ENCODE peak calls at places on chromosomes 11 and 22, in nine cellular contexts. One of them, this sample, is unnamed.
A peak's percentile ranks its signal among the peaks of the same experiment; 100 is the strongest.

GRCh38 chr11:24575392-24575791 is 78.5 kb downstream of the LUZP2 start:
- DNase-seq in fibroblast of pulmonary artery: peak; percentile 83
- DNase-seq in body of pancreas: no peak
- DNase-seq in mucosa of gallbladder: no peak
- DNase-seq in cerebellar cortex: no peak
- DNase-seq in EL: peak; percentile 60
- DNase-seq in cardiac muscle cell: peak; percentile 55
- DNase-seq in CD14-positive monocyte: no peak
- DNase-seq in AML-193: no peak
- DNase-seq in this sample: peak; percentile 88

GRCh38 chr11:79414644-79415317 is 26.0 kb downstream of the TENM4 start:
- DNase-seq in EL: peak; percentile 84
- DNase-seq in mucosa of gallbladder: no peak
- DNase-seq in body of pancreas: no peak
- DNase-seq in CD14-positive monocyte: no peak
- DNase-seq in AML-193: no peak
- DNase-seq in fibroblast of pulmonary artery: peak; percentile 69
- DNase-seq in cardiac muscle cell: peak; percentile 79
- DNase-seq in cerebellar cortex: no peak
- DNase-seq in this sample: no peak

GRCh38 chr22:50271519-50271970 is 1.4 kb upstream of the MAPK11 start:
- DNase-seq in body of pancreas: peak; percentile 53
- DNase-seq in cardiac muscle cell: peak; percentile 78
- DNase-seq in EL: peak; percentile 64
- DNase-seq in CD14-positive monocyte: no peak
- DNase-seq in fibroblast of pulmonary artery: peak; percentile 59
- DNase-seq in mucosa of gallbladder: peak; percentile 66
- DNase-seq in cerebellar cortex: peak; percentile 65
- DNase-seq in AML-193: no peak
- DNase-seq in this sample: peak; percentile 47

GRCh38 chr11:65574963-65575567 is 788 bp upstream of the EHBP1L1 start:
- DNase-seq in fibroblast of pulmonary artery: no peak
- DNase-seq in cerebellar cortex: peak; percentile 87
- DNase-seq in body of pancreas: peak; percentile 62
- DNase-seq in AML-193: no peak
- DNase-seq in CD14-positive monocyte: no peak
- DNase-seq in EL: no peak
- DNase-seq in mucosa of gallbladder: no peak
- DNase-seq in cardiac muscle cell: no peak
- DNase-seq in this sample: peak; percentile 46

GRCh38 chr11:3995949-3996554 is 98.5 kb upstream of the RRM1 start:
- DNase-seq in mucosa of gallbladder: no peak
- DNase-seq in body of pancreas: no peak
- DNase-seq in EL: peak; percentile 78
- DNase-seq in cerebellar cortex: no peak
- DNase-seq in cardiac muscle cell: peak; percentile 48
- DNase-seq in fibroblast of pulmonary artery: peak; percentile 62
- DNase-seq in CD14-positive monocyte: no peak
- DNase-seq in AML-193: no peak
- DNase-seq in this sample: peak; percentile 82

GRCh38 chr11:31987118-31988005 is 103.5 kb upstream of the RCN1 start:
- DNase-seq in cerebellar cortex: no peak
- DNase-seq in EL: no peak
- DNase-seq in body of pancreas: no peak
- DNase-seq in mucosa of gallbladder: no peak
- DNase-seq in cardiac muscle cell: no peak
- DNase-seq in CD14-positive monocyte: no peak
- DNase-seq in AML-193: no peak
- DNase-seq in fibroblast of pulmonary artery: no peak
- DNase-seq in this sample: no peak

GRCh38 chr11:17722000-17722643 is 2.8 kb downstream of the MYOD1 start:
- DNase-seq in cerebellar cortex: peak; percentile 55
- DNase-seq in body of pancreas: no peak
- DNase-seq in mucosa of gallbladder: no peak
- DNase-seq in cardiac muscle cell: peak; percentile 30
- DNase-seq in fibroblast of pulmonary artery: peak; percentile 21
- DNase-seq in CD14-positive monocyte: no peak
- DNase-seq in AML-193: no peak
- DNase-seq in EL: peak; percentile 50
- DNase-seq in this sample: no peak

GRCh38 chr11:117730256-117730800 is 66.7 kb downstream of the DSCAML1 start:
- DNase-seq in CD14-positive monocyte: no peak
- DNase-seq in body of pancreas: no peak
- DNase-seq in mucosa of gallbladder: no peak
- DNase-seq in cardiac muscle cell: no peak
- DNase-seq in cerebellar cortex: no peak
- DNase-seq in fibroblast of pulmonary artery: no peak
- DNase-seq in EL: no peak
- DNase-seq in AML-193: no peak
- DNase-seq in this sample: no peak

GRCh38 chr11:69654001-69654659 is 13.2 kb downstream of the CCND1 start:
- DNase-seq in EL: no peak
- DNase-seq in fibroblast of pulmonary artery: no peak
- DNase-seq in CD14-positive monocyte: no peak
- DNase-seq in mucosa of gallbladder: no peak
- DNase-seq in cardiac muscle cell: no peak
- DNase-seq in AML-193: no peak
- DNase-seq in cerebellar cortex: no peak
- DNase-seq in body of pancreas: no peak
- DNase-seq in this sample: no peak

GRCh38 chr11:8709002-8709672 is 26.5 kb downstream of the RPL27A start:
- DNase-seq in CD14-positive monocyte: no peak
- DNase-seq in cerebellar cortex: no peak
- DNase-seq in EL: peak; percentile 50
- DNase-seq in AML-193: no peak
- DNase-seq in mucosa of gallbladder: peak; percentile 75
- DNase-seq in cardiac muscle cell: peak; percentile 96
- DNase-seq in fibroblast of pulmonary artery: peak; percentile 84
- DNase-seq in body of pancreas: peak; percentile 54
- DNase-seq in this sample: no peak

GRCh38 chr22:44740307-44740706 is 12.1 kb upstream of the ARHGAP8 start:
- DNase-seq in fibroblast of pulmonary artery: no peak
- DNase-seq in CD14-positive monocyte: no peak
- DNase-seq in EL: no peak
- DNase-seq in body of pancreas: no peak
- DNase-seq in mucosa of gallbladder: no peak
- DNase-seq in AML-193: no peak
- DNase-seq in cardiac muscle cell: no peak
- DNase-seq in cerebellar cortex: no peak
- DNase-seq in this sample: no peak

GRCh38 chr22:32991353-32992115 is 66.6 kb downstream of the SYN3 start:
- DNase-seq in AML-193: no peak
- DNase-seq in CD14-positive monocyte: no peak
- DNase-seq in body of pancreas: no peak
- DNase-seq in fibroblast of pulmonary artery: peak; percentile 10
- DNase-seq in mucosa of gallbladder: no peak
- DNase-seq in cardiac muscle cell: peak; percentile 12
- DNase-seq in cerebellar cortex: peak; percentile 3
- DNase-seq in EL: peak; percentile 25
- DNase-seq in this sample: no peak

GRCh38 chr22:36026741-36027140 is 1.9 kb downstream of the RBFOX2 start:
- DNase-seq in cardiac muscle cell: peak; percentile 59
- DNase-seq in AML-193: no peak
- DNase-seq in mucosa of gallbladder: no peak
- DNase-seq in cerebellar cortex: peak; percentile 36
- DNase-seq in fibroblast of pulmonary artery: peak; percentile 57
- DNase-seq in body of pancreas: no peak
- DNase-seq in EL: peak; percentile 61
- DNase-seq in CD14-positive monocyte: no peak
- DNase-seq in this sample: peak; percentile 49

GRCh38 chr11:125348704-125349635 is 147.1 kb downstream of the FEZ1 start:
- DNase-seq in body of pancreas: peak; percentile 53
- DNase-seq in mucosa of gallbladder: peak; percentile 34
- DNase-seq in CD14-positive monocyte: no peak
- DNase-seq in fibroblast of pulmonary artery: peak; percentile 35
- DNase-seq in EL: peak; percentile 36
- DNase-seq in AML-193: no peak
- DNase-seq in cerebellar cortex: peak; percentile 71
- DNase-seq in cardiac muscle cell: peak; percentile 51
- DNase-seq in this sample: peak; percentile 39

GRCh38 chr22:21070690-21071615 is 25.2 kb downstream of the LRRC74B start:
- DNase-seq in fibroblast of pulmonary artery: no peak
- DNase-seq in cardiac muscle cell: no peak
- DNase-seq in EL: no peak
- DNase-seq in AML-193: no peak
- DNase-seq in CD14-positive monocyte: no peak
- DNase-seq in mucosa of gallbladder: no peak
- DNase-seq in body of pancreas: no peak
- DNase-seq in cerebellar cortex: no peak
- DNase-seq in this sample: no peak

GRCh38 chr22:24516301-24516737 is 21.2 kb downstream of the UPB1 start:
- DNase-seq in EL: peak; percentile 92
- DNase-seq in AML-193: no peak
- DNase-seq in CD14-positive monocyte: peak; percentile 64
- DNase-seq in body of pancreas: no peak
- DNase-seq in cerebellar cortex: no peak
- DNase-seq in fibroblast of pulmonary artery: peak; percentile 91
- DNase-seq in cardiac muscle cell: peak; percentile 92
- DNase-seq in mucosa of gallbladder: no peak
- DNase-seq in this sample: no peak

GRCh38 chr11:132024587-132025295 is 654.3 kb downstream of the NTM start:
- DNase-seq in EL: peak; percentile 88
- DNase-seq in mucosa of gallbladder: no peak
- DNase-seq in cerebellar cortex: no peak
- DNase-seq in cardiac muscle cell: peak; percentile 34
- DNase-seq in AML-193: no peak
- DNase-seq in CD14-positive monocyte: no peak
- DNase-seq in fibroblast of pulmonary artery: peak; percentile 47
- DNase-seq in body of pancreas: no peak
- DNase-seq in this sample: peak; percentile 47

GRCh38 chr11:48110509-48110766 is 106.2 kb upstream of the OR4B1 start:
- DNase-seq in cardiac muscle cell: no peak
- DNase-seq in mucosa of gallbladder: no peak
- DNase-seq in fibroblast of pulmonary artery: no peak
- DNase-seq in AML-193: no peak
- DNase-seq in CD14-positive monocyte: no peak
- DNase-seq in EL: no peak
- DNase-seq in body of pancreas: no peak
- DNase-seq in cerebellar cortex: no peak
- DNase-seq in this sample: no peak

GRCh38 chr11:34860034-34860433 is 56.1 kb downstream of the APIP start:
- DNase-seq in mucosa of gallbladder: no peak
- DNase-seq in EL: no peak
- DNase-seq in cerebellar cortex: no peak
- DNase-seq in AML-193: no peak
- DNase-seq in CD14-positive monocyte: no peak
- DNase-seq in cardiac muscle cell: no peak
- DNase-seq in fibroblast of pulmonary artery: no peak
- DNase-seq in body of pancreas: no peak
- DNase-seq in this sample: no peak

GRCh38 chr11:116498161-116498560 is 274.6 kb downstream of the BUD13 start:
- DNase-seq in EL: no peak
- DNase-seq in body of pancreas: no peak
- DNase-seq in cardiac muscle cell: no peak
- DNase-seq in AML-193: no peak
- DNase-seq in mucosa of gallbladder: no peak
- DNase-seq in fibroblast of pulmonary artery: no peak
- DNase-seq in cerebellar cortex: peak; percentile 73
- DNase-seq in CD14-positive monocyte: no peak
- DNase-seq in this sample: no peak

GRCh38 chr11:30712749-30713148 is 126.6 kb upstream of the MPPED2 start:
- DNase-seq in body of pancreas: no peak
- DNase-seq in mucosa of gallbladder: no peak
- DNase-seq in CD14-positive monocyte: no peak
- DNase-seq in cerebellar cortex: no peak
- DNase-seq in EL: no peak
- DNase-seq in AML-193: no peak
- DNase-seq in cardiac muscle cell: no peak
- DNase-seq in fibroblast of pulmonary artery: no peak
- DNase-seq in this sample: no peak

GRCh38 chr11:85827768-85828639 is 17.1 kb upstream of the SYTL2 start:
- DNase-seq in body of pancreas: no peak
- DNase-seq in fibroblast of pulmonary artery: peak; percentile 75
- DNase-seq in CD14-positive monocyte: no peak
- DNase-seq in AML-193: no peak
- DNase-seq in cerebellar cortex: no peak
- DNase-seq in cardiac muscle cell: peak; percentile 69
- DNase-seq in mucosa of gallbladder: no peak
- DNase-seq in EL: peak; percentile 92
- DNase-seq in this sample: peak; percentile 75

GRCh38 chr11:93849751-93850584 is 450 bp downstream of the VSTM5 start:
- DNase-seq in AML-193: no peak
- DNase-seq in fibroblast of pulmonary artery: peak; percentile 15
- DNase-seq in CD14-positive monocyte: no peak
- DNase-seq in cerebellar cortex: peak; percentile 7
- DNase-seq in mucosa of gallbladder: no peak
- DNase-seq in body of pancreas: peak; percentile 34
- DNase-seq in cardiac muscle cell: peak; percentile 52
- DNase-seq in EL: peak; percentile 50
- DNase-seq in this sample: peak; percentile 6

GRCh38 chr22:33684059-33684458 is 236.2 kb downstream of the LARGE1 start:
- DNase-seq in body of pancreas: no peak
- DNase-seq in CD14-positive monocyte: no peak
- DNase-seq in fibroblast of pulmonary artery: no peak
- DNase-seq in EL: no peak
- DNase-seq in AML-193: no peak
- DNase-seq in cardiac muscle cell: no peak
- DNase-seq in mucosa of gallbladder: no peak
- DNase-seq in cerebellar cortex: no peak
- DNase-seq in this sample: no peak

GRCh38 chr11:2366733-2367132 is 10.4 kb upstream of the CD81 start:
- DNase-seq in cardiac muscle cell: no peak
- DNase-seq in fibroblast of pulmonary artery: no peak
- DNase-seq in EL: no peak
- DNase-seq in AML-193: no peak
- DNase-seq in cerebellar cortex: no peak
- DNase-seq in body of pancreas: no peak
- DNase-seq in mucosa of gallbladder: no peak
- DNase-seq in CD14-positive monocyte: no peak
- DNase-seq in this sample: no peak

GRCh38 chr11:72041364-72042058 is 38.8 kb downstream of the NUMA1 start:
- DNase-seq in cardiac muscle cell: peak; percentile 81
- DNase-seq in EL: peak; percentile 68
- DNase-seq in CD14-positive monocyte: peak; percentile 51
- DNase-seq in cerebellar cortex: peak; percentile 81
- DNase-seq in body of pancreas: peak; percentile 81
- DNase-seq in fibroblast of pulmonary artery: peak; percentile 78
- DNase-seq in mucosa of gallbladder: peak; percentile 79
- DNase-seq in AML-193: no peak
- DNase-seq in this sample: peak; percentile 87

GRCh38 chr11:2462986-2463765 is 18.4 kb downstream of the KCNQ1 start:
- DNase-seq in body of pancreas: peak; percentile 95
- DNase-seq in AML-193: no peak
- DNase-seq in CD14-positive monocyte: peak; percentile 40
- DNase-seq in EL: no peak
- DNase-seq in cardiac muscle cell: no peak
- DNase-seq in mucosa of gallbladder: peak; percentile 86
- DNase-seq in cerebellar cortex: no peak
- DNase-seq in fibroblast of pulmonary artery: no peak
- DNase-seq in this sample: no peak

GRCh38 chr22:50469377-50470305 is 5.2 kb downstream of the SBF1 start:
- DNase-seq in cardiac muscle cell: peak; percentile 39
- DNase-seq in EL: peak; percentile 75
- DNase-seq in cerebellar cortex: peak; percentile 51
- DNase-seq in CD14-positive monocyte: peak; percentile 58
- DNase-seq in body of pancreas: peak; percentile 47
- DNase-seq in mucosa of gallbladder: peak; percentile 87
- DNase-seq in fibroblast of pulmonary artery: peak; percentile 15
- DNase-seq in AML-193: peak; percentile 32
- DNase-seq in this sample: no peak

GRCh38 chr11:81470446-81470845 is 1263.2 kb downstream of the FAM181B start:
- DNase-seq in CD14-positive monocyte: no peak
- DNase-seq in fibroblast of pulmonary artery: no peak
- DNase-seq in cardiac muscle cell: no peak
- DNase-seq in AML-193: no peak
- DNase-seq in cerebellar cortex: no peak
- DNase-seq in mucosa of gallbladder: peak; percentile 11
- DNase-seq in body of pancreas: peak; percentile 12
- DNase-seq in EL: no peak
- DNase-seq in this sample: no peak

GRCh38 chr11:117220999-117221774 is 10.7 kb downstream of the PCSK7 start:
- DNase-seq in fibroblast of pulmonary artery: peak; percentile 60
- DNase-seq in CD14-positive monocyte: no peak
- DNase-seq in body of pancreas: no peak
- DNase-seq in cerebellar cortex: no peak
- DNase-seq in mucosa of gallbladder: no peak
- DNase-seq in AML-193: no peak
- DNase-seq in EL: no peak
- DNase-seq in cardiac muscle cell: peak; percentile 84
- DNase-seq in this sample: no peak

GRCh38 chr11:13487661-13488030 is 8.2 kb downstream of the PTH start:
- DNase-seq in CD14-positive monocyte: no peak
- DNase-seq in EL: no peak
- DNase-seq in body of pancreas: peak; percentile 38
- DNase-seq in mucosa of gallbladder: no peak
- DNase-seq in cardiac muscle cell: peak; percentile 27
- DNase-seq in fibroblast of pulmonary artery: peak; percentile 21
- DNase-seq in AML-193: peak; percentile 46
- DNase-seq in cerebellar cortex: no peak
- DNase-seq in this sample: peak; percentile 16

This sample was measured in endothelial cell of umbilical vein.